ENCODE peak calls at places on chromosome 1, in eight cellular contexts. Q is right lobe of liver, C is prostate gland, O is NB4, D is lower lobe of right lung, K is HFF-Myc, V is vagina, J is fibroblast of the aortic adventitia. P is an unnamed sample.

GRCh38 chr1:197440730-197441129 is 172.7 kb downstream of the CRB1 start:
- DNase-seq in Q (no peak), C (no peak), O (no peak), D (no peak), K (no peak), V (no peak), J (peak), P (no peak)

GRCh38 chr1:9196129-9197040 is 38.2 kb upstream of the H6PD start:
- DNase-seq in Q (peak), C (peak), O (peak), D (peak), K (no peak), V (no peak), J (peak), P (peak)

GRCh38 chr1:15668089-15668754 is 15.9 kb upstream of the PLEKHM2 start:
- DNase-seq in Q (no peak), C (no peak), O (no peak), D (no peak), K (no peak), V (no peak), J (no peak), P (no peak)

GRCh38 chr1:193321242-193321842 is 134.9 kb upstream of the B3GALT2 start:
- DNase-seq in Q (no peak), C (no peak), O (no peak), D (no peak), K (no peak), V (no peak), J (peak), P (no peak)

GRCh38 chr1:198694542-198694941 is 55.7 kb downstream of the PTPRC start:
- DNase-seq in Q (no peak), C (no peak), O (no peak), D (no peak), K (no peak), V (no peak), J (no peak), P (no peak)

GRCh38 chr1:229855999-229856650 is 210.9 kb upstream of the GALNT2 start:
- DNase-seq in Q (no peak), C (no peak), O (peak), D (no peak), K (no peak), V (no peak), J (no peak), P (no peak)

GRCh38 chr1:154577346-154578057 is 9.9 kb downstream of the CHRNB2 start:
- DNase-seq in Q (no peak), C (no peak), O (no peak), D (no peak), K (no peak), V (no peak), J (no peak), P (no peak)

GRCh38 chr1:41950820-41951219 is 32.1 kb upstream of the HIVEP3 start:
- DNase-seq in Q (no peak), C (no peak), O (no peak), D (no peak), K (no peak), V (no peak), J (no peak), P (no peak)

GRCh38 chr1:235817101-235817725 is 49.5 kb downstream of the LYST start:
- DNase-seq in Q (no peak), C (no peak), O (no peak), D (no peak), K (no peak), V (no peak), J (no peak), P (no peak)

GRCh38 chr1:13967707-13968106 is 267.7 kb downstream of the PRDM2 start:
- DNase-seq in Q (no peak), C (no peak), O (no peak), D (no peak), K (no peak), V (no peak), J (no peak), P (no peak)

GRCh38 chr1:13968361-13968760 is 268.4 kb downstream of the PRDM2 start:
- DNase-seq in Q (no peak), C (no peak), O (no peak), D (no peak), K (no peak), V (no peak), J (no peak), P (no peak)

GRCh38 chr1:13976485-13976884 is 276.5 kb downstream of the PRDM2 start:
- DNase-seq in Q (no peak), C (no peak), O (no peak), D (no peak), K (no peak), V (no peak), J (no peak), P (no peak)

GRCh38 chr1:13965770-13966398 is 265.9 kb downstream of the PRDM2 start:
- DNase-seq in Q (no peak), C (peak), O (peak), D (no peak), K (no peak), V (no peak), J (peak), P (peak)

DNA sequence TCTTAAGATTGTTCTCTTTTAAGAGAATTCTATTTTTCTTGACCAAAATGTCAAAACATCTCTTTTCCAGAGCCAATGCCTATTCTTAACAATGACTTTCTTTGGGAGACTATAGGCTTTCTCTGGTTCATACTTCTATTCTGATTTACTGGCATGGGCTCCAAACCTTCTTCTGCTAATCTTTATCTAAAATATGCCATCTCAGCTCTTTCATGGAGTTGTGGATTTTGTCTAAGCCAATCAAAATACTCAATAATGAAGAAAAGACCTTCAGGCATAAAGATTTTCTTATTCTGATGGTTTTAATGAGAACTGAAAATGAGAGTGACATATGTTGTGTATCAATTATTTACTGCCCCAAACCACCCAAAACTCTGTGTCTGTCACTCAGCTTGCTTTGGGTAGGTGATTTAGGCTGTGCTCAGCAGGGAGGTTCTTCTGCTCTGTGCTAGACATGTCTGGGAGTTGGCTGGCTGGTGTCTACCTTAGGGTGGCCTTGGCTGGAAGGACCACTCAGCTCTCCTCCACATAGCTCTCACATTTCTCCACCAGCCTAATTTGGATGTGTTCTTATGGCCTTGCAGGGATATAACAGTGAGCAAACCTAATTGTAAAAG is 270.8 kb downstream of the PRDM2 start:
- DNase-seq in Q (no peak), C (no peak), O (no peak), D (no peak), K (no peak), V (no peak), J (no peak), P (no peak)
- TF ChIP-seq CTCF in Q (no peak), C (no peak), O (no peak), D (no peak), K (no peak), V (no peak), J (no peak), P (no peak)

GRCh38 chr1:26851106-26851684 is 11.8 kb upstream of the SFN start:
- DNase-seq in Q (no peak), C (no peak), O (no peak), D (no peak), K (no peak), V (no peak), J (no peak), P (no peak)
- TF ChIP-seq CTCF in Q (no peak), C (no peak), O (peak), D (no peak), K (peak), V (no peak), J (no peak), P (no peak)

GRCh38 chr1:30719406-30720270 is 3.7 kb downstream of the MATN1 start:
- DNase-seq in Q (peak), C (no peak), O (peak), D (no peak), K (no peak), V (no peak), J (peak), P (no peak)
- TF ChIP-seq CTCF in Q (no peak), C (no peak), O (no peak), D (no peak), K (no peak), V (no peak), J (no peak), P (no peak)

GRCh38 chr1:1796466-1796865 is 18.2 kb upstream of the NADK start:
- DNase-seq in Q (peak), C (no peak), O (peak), D (peak), K (no peak), V (no peak), J (no peak), P (no peak)
- TF ChIP-seq CTCF in Q (no peak), C (no peak), O (peak), D (peak), K (no peak), V (no peak), J (peak), P (no peak)

DNA sequence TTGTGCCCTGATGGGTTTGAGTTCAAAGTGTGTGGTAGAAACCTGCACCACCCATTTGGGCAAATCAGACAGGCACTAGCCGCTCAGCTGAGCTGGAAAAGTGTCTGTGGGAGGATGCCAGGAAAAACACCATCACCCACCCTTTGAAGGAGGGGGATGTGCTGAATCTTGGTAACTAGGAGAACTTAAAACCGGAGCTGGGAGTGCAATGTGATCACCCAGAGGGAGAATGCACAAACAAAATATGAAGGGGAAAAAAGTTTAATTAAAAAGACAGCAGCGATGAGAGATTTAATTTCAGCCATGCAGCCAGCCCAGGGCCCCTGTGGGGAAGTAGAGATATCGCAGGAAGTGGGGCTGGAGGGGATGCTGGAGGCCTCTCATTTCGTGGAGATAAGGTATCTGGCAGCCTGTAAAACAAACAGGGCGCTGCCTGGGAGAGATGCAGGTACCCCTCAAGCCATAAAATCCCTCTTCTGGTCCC is 86.8 kb upstream of the BCAR3 start:
- DNase-seq in Q (no peak), C (no peak), O (peak), D (no peak), K (no peak), V (no peak), J (no peak), P (no peak)
- TF ChIP-seq CTCF in Q (no peak), C (no peak), O (no peak), D (no peak), K (no peak), V (no peak), J (no peak), P (no peak)

GRCh38 chr1:29453502-29454240 is 217.3 kb downstream of the PTPRU start:
- DNase-seq in Q (no peak), C (no peak), O (peak), D (no peak), K (peak), V (no peak), J (peak), P (no peak)
- TF ChIP-seq CTCF in Q (peak), C (no peak), O (peak), D (no peak), K (peak), V (no peak), J (peak), P (peak)

GRCh38 chr1:205827623-205828022 is 14.6 kb upstream of the SLC41A1 start:
- DNase-seq in Q (no peak), C (no peak), O (no peak), D (no peak), K (no peak), V (no peak), J (no peak), P (no peak)
- TF ChIP-seq CTCF in Q (no peak), C (no peak), O (no peak), D (no peak), K (no peak), V (no peak), J (no peak), P (no peak)

GRCh38 chr1:54122992-54123391 is 29.8 kb downstream of the CDCP2 start:
- DNase-seq in Q (no peak), C (no peak), O (no peak), D (no peak), K (no peak), V (no peak), J (no peak), P (no peak)
- TF ChIP-seq CTCF in Q (no peak), C (no peak), O (no peak), D (no peak), K (no peak), V (no peak), J (no peak), P (no peak)

DNA sequence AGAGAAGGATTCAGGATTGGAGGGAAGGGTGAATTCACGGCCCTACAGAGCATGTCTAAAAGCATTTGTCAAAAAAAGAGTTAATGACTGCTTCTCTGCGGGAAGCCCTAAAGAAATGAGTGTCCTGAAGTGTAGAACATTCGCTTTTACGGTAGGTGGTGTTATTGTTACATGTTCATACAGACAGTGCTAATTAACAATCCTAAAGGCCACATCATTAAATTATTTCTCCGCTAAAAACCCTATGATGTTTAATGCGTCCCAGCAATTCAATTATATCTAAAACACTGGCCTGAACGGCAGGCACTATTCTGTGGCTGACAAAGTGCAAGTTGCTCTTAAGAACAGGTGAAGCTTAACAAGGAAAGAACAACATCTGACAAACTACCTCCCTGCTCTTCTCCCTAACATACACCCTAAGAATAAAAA is 112.3 kb upstream of the NFIA start:
- DNase-seq in Q (no peak), C (no peak), O (no peak), D (no peak), K (no peak), V (no peak), J (peak), P (no peak)
- TF ChIP-seq CTCF in Q (peak), C (no peak), O (no peak), D (peak), K (no peak), V (peak), J (peak), P (peak)

DNA sequence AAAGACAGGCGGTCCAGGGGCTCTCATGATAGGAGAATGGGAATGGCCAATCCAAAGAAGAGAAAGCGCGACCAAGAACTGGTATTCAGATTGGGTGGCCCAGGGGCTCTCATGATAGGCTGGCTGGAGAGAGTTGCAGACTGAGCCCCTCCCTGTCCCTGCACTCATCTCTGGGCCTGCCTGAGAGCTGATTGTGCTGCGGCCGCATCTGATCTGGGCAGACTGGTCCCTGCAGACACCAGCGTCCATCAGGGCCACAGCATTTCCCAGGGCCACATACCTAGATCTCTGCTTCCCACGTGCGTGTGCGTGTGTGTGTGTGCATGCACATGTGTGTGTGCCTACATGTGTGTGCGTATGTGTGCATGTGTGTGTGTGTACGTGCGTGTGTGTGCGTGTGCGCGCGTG is 30.4 kb upstream of the MAN1C1 start:
- DNase-seq in Q (no peak), C (no peak), O (no peak), D (no peak), K (no peak), V (no peak), J (no peak), P (no peak)
- TF ChIP-seq CTCF in Q (no peak), C (no peak), O (no peak), D (no peak), K (no peak), V (no peak), J (no peak), P (no peak)